ENCODE peak calls at places on chromosome 5, in nine cellular contexts. G is progenitor cell of endocrine pancreas, D is endothelial cell of umbilical vein, F is brain microvascular endothelial cell, I is fibroblast of the aortic adventitia, S is sigmoid colon, K is kidney, P is neural crest cell, O is astrocyte of the cerebellum. Q is an unnamed sample.

GRCh38 chr5:96714951-96715451 is 52.8 kb downstream of the CAST start:
- DNase-seq in P (no peak), K (no peak), D (peak), G (no peak), S (peak), F (peak), I (peak), O (no peak), Q (no peak)

GRCh38 chr5:28954074-28954473 is 1915.7 kb upstream of the CDH9 start:
- DNase-seq in O (no peak), P (no peak), I (no peak), G (no peak), F (no peak), D (no peak), K (no peak), S (no peak), Q (no peak)

GRCh38 chr5:112126982-112127381 is 292.1 kb downstream of the EPB41L4A start:
- DNase-seq in G (no peak), F (no peak), P (no peak), D (no peak), S (no peak), O (no peak), K (no peak), I (no peak), Q (no peak)

GRCh38 chr5:33701251-33701650 is 190.5 kb downstream of the ADAMTS12 start:
- DNase-seq in I (peak), S (no peak), D (no peak), G (no peak), P (no peak), F (peak), O (no peak), K (no peak), Q (no peak)

GRCh38 chr5:92945630-92946097 is 635.4 kb downstream of the NR2F1-AS1 start:
- DNase-seq in O (peak), P (no peak), G (no peak), S (no peak), F (no peak), K (no peak), I (peak), D (peak), Q (no peak)

GRCh38 chr5:94691947-94692346 is 73.5 kb downstream of the SLF1 start:
- DNase-seq in G (no peak), P (no peak), D (peak), S (no peak), K (no peak), O (peak), I (peak), F (peak), Q (no peak)

GRCh38 chr5:157511656-157512644 is 51.9 kb downstream of the NIPAL4 start:
- DNase-seq in I (peak), G (no peak), K (peak), P (peak), F (peak), S (peak), O (peak), D (peak), Q (no peak)

GRCh38 chr5:175466700-175467318 is 11.6 kb upstream of the SFXN1 start:
- DNase-seq in G (no peak), I (peak), P (no peak), O (no peak), K (no peak), D (no peak), S (peak), F (no peak), Q (no peak)

GRCh38 chr5:34007116-34007674 is 655 bp downstream of the AMACR start:
- DNase-seq in F (no peak), I (peak), K (no peak), O (no peak), G (no peak), D (no peak), S (no peak), P (no peak), Q (no peak)

DNA sequence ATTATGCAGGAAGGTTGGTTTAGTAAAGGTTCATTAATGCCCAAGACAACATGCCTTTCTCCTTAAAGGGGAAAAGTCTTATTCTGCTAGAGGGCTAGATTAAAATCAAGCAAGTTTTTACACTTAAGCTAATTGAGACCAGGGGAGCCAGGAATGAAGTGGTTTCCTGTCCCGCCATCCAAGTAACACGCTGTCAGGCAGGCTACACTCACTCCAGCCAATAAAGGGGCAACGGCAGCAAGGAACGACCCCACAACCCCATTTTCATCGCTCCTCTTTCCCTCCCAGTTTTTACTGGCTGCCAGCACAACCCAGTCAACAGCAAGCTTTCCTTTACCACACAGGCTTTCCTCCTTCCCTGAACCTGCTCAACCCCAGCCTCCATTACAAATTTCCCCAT is 225.1 kb downstream of the DCP2 start:
- DNase-seq in G (no peak), O (no peak), D (peak), I (no peak), S (no peak), K (no peak), F (no peak), P (no peak), Q (no peak)
- TF ChIP-seq CTCF in G (no peak), O (no peak), D (no peak), I (no peak), S (no peak), K (no peak), F (no peak), P (no peak), Q (no peak)

GRCh38 chr5:99169309-99169708 is 240.5 kb upstream of the CHD1 start:
- DNase-seq in D (peak), I (peak), S (no peak), O (peak), K (no peak), F (no peak), P (no peak), G (no peak), Q (no peak)
- TF ChIP-seq CTCF in D (no peak), I (no peak), S (peak), O (peak), K (peak), F (peak), P (peak), G (peak), Q (no peak)

DNA sequence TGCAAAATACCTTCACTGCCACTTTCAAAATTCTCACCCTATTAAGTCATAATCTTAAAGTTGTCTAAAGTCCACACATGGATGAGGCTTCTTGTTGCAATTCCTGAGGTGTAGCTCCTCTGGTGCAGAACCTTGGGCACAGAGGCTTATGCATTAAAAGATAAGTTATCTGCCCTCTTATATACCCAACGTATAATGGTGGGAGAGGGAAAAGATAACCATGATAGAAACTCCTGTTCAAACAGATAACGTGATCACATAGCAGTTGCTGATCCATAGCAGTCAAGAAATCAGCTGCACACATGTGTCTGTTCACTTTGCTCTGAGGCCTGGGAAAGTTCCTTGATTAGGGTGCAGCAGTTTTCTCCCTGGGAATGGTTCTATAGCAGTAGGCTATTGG is 1767.1 kb downstream of the MAT2B start:
- DNase-seq in I (no peak), G (no peak), P (no peak), D (no peak), F (no peak), S (no peak), K (no peak), O (no peak), Q (no peak)
- TF ChIP-seq CTCF in I (no peak), G (no peak), P (no peak), D (no peak), F (no peak), S (no peak), K (no peak), O (no peak), Q (no peak)

GRCh38 chr5:159586941-159587340 is 256.7 kb upstream of the IL12B start:
- DNase-seq in F (no peak), K (no peak), I (no peak), P (no peak), O (no peak), G (no peak), S (no peak), D (no peak), Q (no peak)

GRCh38 chr5:159576902-159577301 is 246.6 kb upstream of the IL12B start:
- DNase-seq in I (no peak), S (no peak), F (no peak), K (no peak), G (no peak), P (no peak), D (no peak), O (no peak), Q (no peak)

GRCh38 chr5:159582756-159583523 is 252.7 kb upstream of the IL12B start:
- DNase-seq in G (no peak), I (no peak), K (no peak), P (no peak), S (no peak), D (no peak), F (peak), O (no peak), Q (no peak)

DNA sequence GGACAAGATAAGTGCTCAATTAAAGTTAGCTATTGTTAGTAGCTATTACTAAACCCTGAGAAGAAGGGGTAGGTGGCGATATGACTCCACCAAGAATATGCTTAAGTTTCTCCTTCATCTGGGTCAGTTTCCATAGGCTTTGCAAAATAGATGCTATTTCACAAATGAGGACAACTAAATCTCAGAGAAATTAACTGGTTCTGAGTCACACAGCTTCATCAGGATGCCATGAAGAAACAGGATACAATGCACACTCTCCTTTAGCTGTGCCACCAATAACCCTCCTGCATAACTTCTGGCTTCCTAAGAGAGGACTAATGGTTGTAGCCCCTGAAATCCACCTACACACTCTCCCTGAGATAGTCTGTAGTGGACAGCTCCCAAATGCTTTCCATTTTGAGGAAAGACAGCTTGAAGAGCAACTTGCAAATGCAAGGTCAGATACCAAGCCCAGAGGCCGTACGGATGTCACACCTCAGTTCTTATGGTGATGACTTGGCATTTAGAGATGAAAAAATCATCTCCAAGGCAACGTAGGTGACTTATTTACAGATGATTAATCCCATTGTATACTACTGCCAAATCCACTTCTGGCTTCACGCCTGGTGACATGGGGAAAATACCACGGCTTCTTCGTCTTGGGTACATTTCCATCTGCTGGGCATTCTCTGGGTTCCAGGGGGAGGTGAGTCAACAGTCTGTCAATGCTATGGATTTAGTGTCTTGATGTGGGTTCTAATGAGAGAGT is 251.4 kb upstream of the IL12B start:
- DNase-seq in D (no peak), O (peak), I (peak), S (no peak), K (no peak), P (no peak), F (peak), G (no peak), Q (no peak)
- TF ChIP-seq CTCF in D (no peak), O (no peak), I (peak), S (no peak), K (no peak), P (no peak), F (peak), G (no peak), Q (no peak)

Q was measured in activated B cell treated with CpG ODN at 0.5 μM for 24 hours.